ENCODE peak calls at places on chromosomes 5 and 9, in ten cellular contexts. W is skeletal muscle cell; P is brain microvascular endothelial cell; Q is CD4-positive, CD25-positive, alpha-beta regulatory T cell; R is BE2C; G is naive B cell; X is activated CD8-positive, alpha-beta T cell treated with anti-CD3 and anti-CD28 coated beads, Interleukin-2, amount 10 ng/mL, durations not matched to agents 7 days and 5 days; K is omental fat pad; J is iPS DF 19.7; E is stimulated activated CD8-positive, alpha-beta memory T cell treated with anti-CD3 and anti-CD28 coated beads, Interleukin-15, amount 100 ng/mL, for 24 hours. C is an unnamed sample.
A peak's percentile ranks its signal among the peaks of the same experiment; 100 is the strongest.

GRCh38 chr5:55985181-55985580 is 9.6 kb downstream of the IL6ST start:
- DNase-seq in W (no peak), P (no peak), Q (no peak), R (no peak), G (no peak), X (no peak), K (no peak), J (no peak), E (no peak), C (no peak)

GRCh38 chr9:86675805-86676204 is 271.5 kb downstream of the GAS1 start:
- DNase-seq in W (no peak), P (no peak), Q (no peak), R (no peak), G (no peak), X (no peak), K (no peak), J (no peak), E (no peak), C (no peak)

GRCh38 chr5:163770625-163771024 is 265.2 kb downstream of the MAT2B start:
- DNase-seq in W (no peak), P (no peak), Q (no peak), R (no peak), G (no peak), X (no peak), K (no peak), J (no peak), E (no peak), C (no peak)

GRCh38 chr5:141430332-141431113 is at the start of gene PCDHGA12:
- DNase-seq in W (peak; percentile 85), P (peak; percentile 87), Q (no peak), R (no peak), G (no peak), X (peak; percentile 45), K (no peak), J (no peak), E (no peak), C (no peak)

GRCh38 chr5:68424799-68425537 is 209.4 kb downstream of the PIK3R1 start:
- DNase-seq in W (no peak), P (peak; percentile 57), Q (no peak), R (no peak), G (no peak), X (peak; percentile 62), K (no peak), J (no peak), E (no peak), C (no peak)

GRCh38 chr9:19127881-19128719 is 808 bp upstream of the PLIN2 start:
- DNase-seq in W (no peak), P (peak; percentile 18), Q (peak; percentile 4), R (peak; percentile 40), G (peak; percentile 12), X (peak; percentile 50), K (no peak), J (no peak), E (no peak), C (no peak)

GRCh38 chr9:12972608-12973589 is 198.1 kb downstream of the LURAP1L start:
- DNase-seq in W (no peak), P (no peak), Q (no peak), R (no peak), G (no peak), X (no peak), K (no peak), J (no peak), E (no peak), C (no peak)

GRCh38 chr9:96596601-96597111 is 23.0 kb downstream of the CDC14B start:
- DNase-seq in W (no peak), P (no peak), Q (no peak), R (no peak), G (no peak), X (no peak), K (no peak), J (no peak), E (no peak), C (no peak)

GRCh38 chr5:159786901-159787691 is 129.2 kb upstream of the ADRA1B start:
- DNase-seq in W (peak; percentile 83), P (peak; percentile 25), Q (no peak), R (no peak), G (no peak), X (peak; percentile 10), K (no peak), J (no peak), E (no peak), C (no peak)

GRCh38 chr9:100084734-100085133 is 14.1 kb downstream of the ERP44 start:
- DNase-seq in W (no peak), P (no peak), Q (no peak), R (no peak), G (peak; percentile 70), X (no peak), K (no peak), J (no peak), E (no peak), C (no peak)